ENCODE peak calls at places on chromosomes 4 and X, in eight cellular contexts. L, I, Z, E, Y, J, R and A are unnamed samples.

GRCh38 chr4:173990126-173990878 is 293.2 kb downstream of the FBXO8 start:
- DNase-seq in L (peak), I (no peak), Z (no peak), E (no peak), Y (no peak), J (no peak), R (no peak), A (no peak)

GRCh38 chrX:133892337-133892736 is 93.1 kb downstream of the GPC3 start:
- DNase-seq in L (no peak), I (no peak), Z (no peak), E (no peak), Y (no peak), J (no peak), R (no peak), A (no peak)

GRCh38 chr4:1747603-1747967 is 26.3 kb downstream of the TACC3 start:
- DNase-seq in L (no peak), I (no peak), Z (no peak), E (no peak), Y (no peak), J (no peak), R (no peak), A (no peak)

GRCh38 chrX:317424-318067 is 1.1 kb downstream of the GTPBP6 start:
- DNase-seq in L (no peak), I (peak), Z (no peak), E (no peak), Y (peak), J (peak), R (no peak), A (no peak)

GRCh38 chrX:56130436-56130835 is 101.7 kb upstream of the KLF8 start:
- DNase-seq in L (peak), I (no peak), Z (no peak), E (no peak), Y (no peak), J (no peak), R (no peak), A (no peak)

GRCh38 chrX:116436358-116436816 is at the start of gene SLC6A14:
- DNase-seq in L (peak), I (no peak), Z (no peak), E (peak), Y (no peak), J (no peak), R (no peak), A (peak)

GRCh38 chrX:154775611-154776349 is 13.1 kb downstream of the DKC1 start:
- DNase-seq in L (no peak), I (no peak), Z (no peak), E (no peak), Y (no peak), J (no peak), R (no peak), A (no peak)

GRCh38 chr4:182207806-182208483 is 35.3 kb upstream of the TENM3 start:
- DNase-seq in L (peak), I (no peak), Z (no peak), E (no peak), Y (no peak), J (no peak), R (no peak), A (no peak)

GRCh38 chr4:152399246-152399645 is 136.6 kb downstream of the FBXW7 start:
- DNase-seq in L (no peak), I (no peak), Z (no peak), E (no peak), Y (no peak), J (no peak), R (no peak), A (no peak)

GRCh38 chrX:71400710-71401109 is 34.6 kb downstream of the TAF1 start:
- DNase-seq in L (no peak), I (no peak), Z (no peak), E (no peak), Y (no peak), J (no peak), R (no peak), A (no peak)

GRCh38 chr4:8893624-8894423 is 22.2 kb upstream of the HMX1 start:
- DNase-seq in L (no peak), I (no peak), Z (no peak), E (no peak), Y (no peak), J (no peak), R (no peak), A (no peak)

GRCh38 chr4:6676722-6677558 is 16.7 kb upstream of the S100P start:
- DNase-seq in L (no peak), I (no peak), Z (no peak), E (no peak), Y (no peak), J (no peak), R (no peak), A (no peak)

GRCh38 chr4:38591617-38592337 is 72.2 kb upstream of the KLF3 start:
- DNase-seq in L (no peak), I (no peak), Z (peak), E (no peak), Y (no peak), J (no peak), R (no peak), A (no peak)

GRCh38 chr4:242121-242848 is 63.0 kb downstream of the ZNF732 start:
- DNase-seq in L (peak), I (peak), Z (peak), E (peak), Y (peak), J (no peak), R (peak), A (peak)

GRCh38 chr4:140070369-140070768 is 83.6 kb downstream of the MAML3 start:
- DNase-seq in L (no peak), I (no peak), Z (no peak), E (no peak), Y (no peak), J (no peak), R (no peak), A (no peak)

GRCh38 chr4:152524429-152524828 is 11.5 kb downstream of the FBXW7 start:
- DNase-seq in L (no peak), I (no peak), Z (no peak), E (no peak), Y (no peak), J (no peak), R (no peak), A (no peak)

GRCh38 chr4:104490770-104491395 is 3.8 kb downstream of the CXXC4 start:
- DNase-seq in L (peak), I (peak), Z (peak), E (peak), Y (peak), J (peak), R (peak), A (peak)

GRCh38 chr4:70984587-70984986 is 8.9 kb upstream of the DCK start:
- DNase-seq in L (no peak), I (no peak), Z (no peak), E (no peak), Y (no peak), J (no peak), R (no peak), A (no peak)

GRCh38 chr4:111136438-111136837 is 513.6 kb upstream of the PITX2 start:
- DNase-seq in L (peak), I (no peak), Z (no peak), E (no peak), Y (no peak), J (no peak), R (no peak), A (no peak)

GRCh38 chrX:66200855-66201795 is 37.1 kb downstream of the HEPH start:
- DNase-seq in L (peak), I (no peak), Z (no peak), E (no peak), Y (no peak), J (no peak), R (no peak), A (peak)

GRCh38 chr4:109548655-109549054 is 11.4 kb upstream of the MCUB start:
- DNase-seq in L (no peak), I (no peak), Z (no peak), E (no peak), Y (no peak), J (no peak), R (no peak), A (no peak)

GRCh38 chr4:147984778-147985138 is 252.9 kb downstream of the ARHGAP10 start:
- DNase-seq in L (no peak), I (no peak), Z (no peak), E (no peak), Y (no peak), J (no peak), R (no peak), A (no peak)

GRCh38 chr4:89733936-89734335 is 103.0 kb downstream of the SNCA start:
- DNase-seq in L (no peak), I (no peak), Z (no peak), E (no peak), Y (no peak), J (no peak), R (no peak), A (no peak)

GRCh38 chr4:38621004-38621684 is 42.9 kb upstream of the KLF3 start:
- DNase-seq in L (peak), I (peak), Z (no peak), E (peak), Y (no peak), J (no peak), R (peak), A (peak)

GRCh38 chrX:147485207-147485606 is 426.5 kb upstream of the FMR1 start:
- DNase-seq in L (no peak), I (no peak), Z (no peak), E (no peak), Y (no peak), J (no peak), R (no peak), A (no peak)

GRCh38 chr4:100836929-100837328 is 319.1 kb upstream of the EMCN start:
- DNase-seq in L (no peak), I (no peak), Z (no peak), E (no peak), Y (no peak), J (no peak), R (no peak), A (no peak)

GRCh38 chr4:113434247-113434587 is 327.3 kb downstream of the CAMK2D start:
- DNase-seq in L (no peak), I (no peak), Z (no peak), E (no peak), Y (no peak), J (no peak), R (no peak), A (no peak)

GRCh38 chr4:74033721-74034120 is 4.8 kb downstream of the CXCL3 start:
- DNase-seq in L (no peak), I (no peak), Z (no peak), E (no peak), Y (no peak), J (no peak), R (no peak), A (no peak)

GRCh38 chr4:16579866-16580265 is 318.6 kb downstream of the LDB2 start:
- DNase-seq in L (no peak), I (no peak), Z (no peak), E (no peak), Y (no peak), J (no peak), R (no peak), A (no peak)

GRCh38 chrX:84441143-84441542 is 61.1 kb downstream of the HDX start:
- DNase-seq in L (no peak), I (no peak), Z (no peak), E (no peak), Y (no peak), J (no peak), R (no peak), A (no peak)
- TF ChIP-seq EP300 in L (no peak), I (no peak), Z (no peak), E (no peak), Y (no peak), J (no peak), R (no peak), A (no peak)

DNA sequence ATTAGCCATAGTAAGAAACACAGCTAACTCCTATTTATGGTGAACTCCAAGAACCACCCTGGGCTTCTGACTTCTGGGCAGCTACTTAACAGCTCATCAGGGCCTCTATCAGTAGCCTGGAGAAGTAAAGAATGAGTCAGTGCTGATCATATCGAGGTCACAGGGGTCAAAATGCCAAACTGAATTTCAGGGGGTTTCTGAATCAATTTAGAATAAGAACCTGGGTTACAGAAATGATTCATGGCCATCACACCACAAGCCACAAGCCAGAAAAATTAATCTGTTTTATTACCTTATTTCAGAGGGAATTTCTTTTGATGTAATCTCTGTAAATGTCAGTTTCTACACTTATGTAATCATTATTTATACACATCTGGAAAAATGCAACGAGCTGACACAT is 64.4 kb downstream of the CHST7 start:
- DNase-seq in L (no peak), I (peak), Z (no peak), E (no peak), Y (no peak), J (no peak), R (no peak), A (no peak)
- TF ChIP-seq EP300 in L (no peak), I (no peak), Z (no peak), E (no peak), Y (no peak), J (no peak), R (no peak), A (no peak)

DNA sequence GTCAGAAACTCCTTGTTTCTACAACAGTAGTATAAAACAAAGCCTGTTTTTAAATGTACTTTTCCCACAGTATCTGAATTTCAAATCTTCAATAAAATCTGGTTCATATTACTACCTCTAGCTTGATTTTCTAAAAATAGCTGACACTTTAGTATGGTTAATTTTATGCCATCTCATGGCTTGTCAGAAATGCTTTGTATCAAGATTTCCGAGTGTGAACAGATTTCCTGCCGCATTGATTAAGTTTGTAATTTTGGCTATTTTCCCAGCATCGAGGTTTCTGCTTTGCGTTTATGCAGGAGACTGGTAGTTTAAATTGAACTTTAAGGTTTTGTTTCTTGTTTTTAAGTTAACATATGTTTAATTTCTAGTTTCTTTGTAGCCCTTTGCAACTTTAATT is 44.2 kb downstream of the CLCN3 start:
- DNase-seq in L (no peak), I (no peak), Z (no peak), E (no peak), Y (no peak), J (peak), R (no peak), A (no peak)
- TF ChIP-seq EP300 in L (no peak), I (no peak), Z (no peak), E (no peak), Y (no peak), J (peak), R (no peak), A (no peak)

GRCh38 chr4:26463386-26463785 is 26.9 kb downstream of the CCKAR start:
- DNase-seq in L (no peak), I (no peak), Z (no peak), E (no peak), Y (no peak), J (no peak), R (no peak), A (no peak)

GRCh38 chr4:26464420-26465095 is 25.7 kb downstream of the CCKAR start:
- DNase-seq in L (no peak), I (no peak), Z (no peak), E (no peak), Y (no peak), J (no peak), R (no peak), A (no peak)

GRCh38 chr4:26459054-26459755 is 31.1 kb downstream of the CCKAR start:
- DNase-seq in L (peak), I (peak), Z (no peak), E (no peak), Y (no peak), J (peak), R (no peak), A (no peak)

GRCh38 chr4:26459756-26460530 is 30.3 kb downstream of the CCKAR start:
- DNase-seq in L (no peak), I (no peak), Z (no peak), E (no peak), Y (no peak), J (no peak), R (no peak), A (no peak)

DNA sequence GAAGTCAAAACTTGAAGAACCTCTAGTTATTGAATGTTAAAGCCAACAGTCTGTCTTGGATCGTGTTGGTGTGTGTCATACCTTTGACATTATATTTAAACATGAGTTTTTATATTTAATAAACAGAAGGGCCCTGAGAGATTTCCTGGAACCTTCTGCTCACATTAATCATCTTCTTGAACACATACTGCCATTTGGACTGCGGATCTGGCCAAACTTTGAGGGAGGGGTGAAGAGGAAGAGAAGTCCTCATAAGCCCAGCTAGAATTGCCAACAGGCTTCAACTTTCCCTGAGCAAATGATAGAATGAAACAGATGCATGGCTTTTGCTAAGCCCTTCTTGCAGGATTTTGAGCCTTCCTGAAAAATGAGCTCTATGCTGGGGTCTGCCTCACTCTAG is 27.4 kb downstream of the CCKAR start:
- DNase-seq in L (no peak), I (no peak), Z (no peak), E (no peak), Y (no peak), J (no peak), R (no peak), A (no peak)
- TF ChIP-seq EP300 in L (no peak), I (no peak), Z (no peak), E (no peak), Y (no peak), J (no peak), R (no peak), A (no peak)

GRCh38 chrX:153433161-153433680 is 12.6 kb downstream of the TREX2 start:
- DNase-seq in L (no peak), I (no peak), Z (no peak), E (no peak), Y (no peak), J (no peak), R (no peak), A (no peak)

GRCh38 chrX:153438522-153438921 is 7.3 kb downstream of the TREX2 start:
- DNase-seq in L (peak), I (no peak), Z (no peak), E (no peak), Y (no peak), J (no peak), R (peak), A (no peak)

GRCh38 chrX:153433781-153434285 is 12.0 kb downstream of the TREX2 start:
- DNase-seq in L (no peak), I (no peak), Z (no peak), E (no peak), Y (no peak), J (no peak), R (no peak), A (no peak)

GRCh38 chrX:153434801-153435200 is 11.1 kb downstream of the TREX2 start:
- DNase-seq in L (no peak), I (no peak), Z (no peak), E (no peak), Y (no peak), J (no peak), R (no peak), A (no peak)

GRCh38 chrX:153435845-153436244 is 10.0 kb downstream of the TREX2 start:
- DNase-seq in L (no peak), I (no peak), Z (no peak), E (no peak), Y (no peak), J (no peak), R (no peak), A (no peak)
- TF ChIP-seq EP300 in L (no peak), I (no peak), Z (no peak), E (no peak), Y (no peak), J (no peak), R (no peak), A (no peak)